ENCODE peak calls at places on chromosomes 7 and 10, in four cellular contexts. W is K562, D is HEK293T, F is GM12878. A is an unnamed sample.

GRCh38 chr7:120807390-120807789 is 50.6 kb downstream of the TSPAN12 start:
- DNase-seq in W (no peak), D (no peak), F (no peak), A (no peak)

GRCh38 chr7:101817031-101817929 is at the start of gene CUX1:
- DNase-seq in W (no peak), D (no peak), F (no peak), A (peak)

GRCh38 chr7:47638679-47639306 is 56.9 kb upstream of the TNS3 start:
- DNase-seq in W (no peak), D (no peak), F (no peak), A (peak)

GRCh38 chr7:132066776-132067175 is 509.5 kb downstream of the PLXNA4 start:
- DNase-seq in W (no peak), D (no peak), F (no peak), A (no peak)

GRCh38 chr7:92680458-92680857 is 90.3 kb upstream of the FAM133B start:
- DNase-seq in W (no peak), D (no peak), F (no peak), A (peak)

GRCh38 chr10:115171392-115171960 is 78.3 kb downstream of the ATRNL1 start:
- DNase-seq in W (no peak), D (peak), F (no peak), A (no peak)

GRCh38 chr10:34498821-34499220 is 316.3 kb downstream of the PARD3 start:
- DNase-seq in W (no peak), D (no peak), F (no peak), A (no peak)

GRCh38 chr7:45421096-45421495 is 153.1 kb upstream of the ADCY1 start:
- DNase-seq in W (no peak), D (no peak), F (no peak), A (no peak)

GRCh38 chr10:88707429-88708110 is 1.5 kb downstream of the LIPK start:
- DNase-seq in W (no peak), D (no peak), F (no peak), A (no peak)

GRCh38 chr10:33772370-33773331 is 438.2 kb upstream of the NRP1 start:
- DNase-seq in W (no peak), D (no peak), F (no peak), A (no peak)

GRCh38 chr10:123945506-123945905 is 53.9 kb upstream of the CPXM2 start:
- DNase-seq in W (peak), D (no peak), F (no peak), A (no peak)

GRCh38 chr10:86111902-86112301 is 254.7 kb downstream of the GRID1 start:
- DNase-seq in W (no peak), D (no peak), F (no peak), A (no peak)

GRCh38 chr7:157425761-157426160 is 89.0 kb downstream of the DNAJB6 start:
- DNase-seq in W (no peak), D (no peak), F (no peak), A (no peak)

GRCh38 chr10:56370217-56371113 is 9.4 kb upstream of the ZWINT start:
- DNase-seq in W (peak), D (no peak), F (no peak), A (no peak)

GRCh38 chr7:76349313-76349885 is 9.4 kb downstream of the YWHAG start:
- DNase-seq in W (no peak), D (no peak), F (no peak), A (no peak)

GRCh38 chr10:93408788-93409187 is 73.3 kb downstream of the MYOF start:
- DNase-seq in W (no peak), D (no peak), F (no peak), A (peak)

GRCh38 chr10:72248477-72249151 is 25.1 kb upstream of the DDIT4 start:
- DNase-seq in W (no peak), D (peak), F (peak), A (peak)

GRCh38 chr7:28626629-28627262 is 214.4 kb downstream of the CREB5 start:
- DNase-seq in W (peak), D (peak), F (no peak), A (peak)

GRCh38 chr7:157318015-157318706 is 18.6 kb upstream of the DNAJB6 start:
- DNase-seq in W (no peak), D (no peak), F (no peak), A (no peak)

GRCh38 chr7:18117482-18117881 is 89.8 kb upstream of the PRPS1L1 start:
- DNase-seq in W (no peak), D (no peak), F (no peak), A (no peak)

GRCh38 chr7:36348256-36348655 is 41.4 kb upstream of the ANLN start:
- DNase-seq in W (no peak), D (no peak), F (no peak), A (no peak)
- TF ChIP-seq FOXK2 in W (no peak), D (no peak), F (no peak), A (no peak)

GRCh38 chr10:60167056-60167455 is 222.6 kb downstream of the ANK3 start:
- DNase-seq in W (no peak), D (no peak), F (no peak), A (no peak)
- TF ChIP-seq FOXK2 in W (no peak), D (no peak), F (no peak), A (no peak)

DNA sequence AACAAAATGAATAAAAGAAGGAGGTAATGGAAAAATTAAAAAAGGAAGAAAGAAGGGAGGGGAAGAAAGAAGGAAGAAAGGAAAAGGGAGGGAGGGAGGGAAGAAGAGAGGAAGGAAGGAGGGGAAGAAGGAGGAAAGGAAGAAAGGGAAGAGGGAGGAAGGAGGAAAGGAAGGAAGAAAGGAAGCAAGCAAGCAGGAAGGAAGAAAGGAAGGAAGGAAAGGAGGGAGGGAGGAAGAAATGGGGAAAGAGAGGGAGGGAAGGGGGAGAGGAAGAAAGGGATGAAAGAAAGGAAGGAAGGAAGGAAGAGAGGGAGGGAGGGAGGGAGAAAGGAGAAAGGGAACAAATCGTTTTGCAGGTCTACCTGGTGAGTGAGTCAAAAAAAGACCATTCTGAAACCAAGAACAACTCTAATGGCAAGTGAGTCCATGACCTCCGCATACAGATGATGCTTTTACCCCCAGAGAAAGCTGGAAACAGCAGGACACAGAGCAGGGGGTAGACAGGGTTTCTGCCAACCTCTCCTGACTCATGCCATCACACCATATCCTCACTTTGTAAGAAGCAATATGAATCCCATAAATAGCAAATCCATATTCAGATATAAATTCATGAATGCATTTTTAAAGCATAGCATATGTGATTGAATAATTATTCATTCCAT is 1112.9 kb upstream of the AUTS2 start:
- DNase-seq in W (no peak), D (no peak), F (no peak), A (no peak)
- TF ChIP-seq FOXK2 in W (no peak), D (no peak), F (no peak), A (no peak)

GRCh38 chr7:39592586-39592985 is 26.4 kb downstream of the YAE1 start:
- DNase-seq in W (no peak), D (no peak), F (no peak), A (no peak)

GRCh38 chr7:39588401-39588800 is 22.2 kb downstream of the YAE1 start:
- DNase-seq in W (no peak), D (no peak), F (no peak), A (no peak)

GRCh38 chr7:39595102-39595620 is 28.2 kb upstream of the RALA start:
- DNase-seq in W (no peak), D (no peak), F (no peak), A (peak)

GRCh38 chr7:39587393-39587792 is 21.2 kb downstream of the YAE1 start:
- DNase-seq in W (no peak), D (no peak), F (no peak), A (no peak)

GRCh38 chr7:39589323-39590111 is 23.3 kb downstream of the YAE1 start:
- DNase-seq in W (peak), D (peak), F (peak), A (no peak)
- TF ChIP-seq FOXK2 in W (peak), D (no peak), F (no peak), A (no peak)